ENCODE peak calls at places on chromosomes 1 and 21, in ten cellular contexts. W is HFF-Myc, J is dorsolateral prefrontal cortex, R is brain microvascular endothelial cell, B is GM10248, X is fibroblast of the aortic adventitia, U is suprapubic skin, Z is cardiac fibroblast, L is hepatocyte, Q is AG09319. H is an unnamed sample.

GRCh38 chr1:231807498-231807897 is 180.9 kb downstream of the DISC1 start:
- DNase-seq in W (no peak), J (no peak), R (no peak), B (no peak), X (peak; percentile 55), U (no peak), Z (no peak), L (no peak), Q (no peak), H (no peak)

GRCh38 chr1:155195201-155196102 is 12.2 kb downstream of the THBS3 start:
- DNase-seq in W (no peak), J (no peak), R (no peak), B (no peak), X (peak; percentile 34), U (peak; percentile 76), Z (peak; percentile 22), L (no peak), Q (no peak), H (no peak)

GRCh38 chr1:242467556-242468145 is 56.8 kb downstream of the PLD5 start:
- DNase-seq in W (no peak), J (no peak), R (peak; percentile 48), B (peak; percentile 38), X (peak; percentile 31), U (no peak), Z (peak; percentile 59), L (peak; percentile 80), Q (no peak), H (no peak)

GRCh38 chr1:35568975-35569395 is 4.1 kb upstream of the TFAP2E start:
- DNase-seq in W (peak; percentile 38), J (no peak), R (peak; percentile 74), B (peak; percentile 80), X (peak; percentile 76), U (no peak), Z (peak; percentile 77), L (peak; percentile 81), Q (peak; percentile 11), H (no peak)

GRCh38 chr1:226548281-226549093 is at the start of gene STUM:
- DNase-seq in W (no peak), J (no peak), R (no peak), B (peak; percentile 52), X (no peak), U (no peak), Z (no peak), L (peak; percentile 73), Q (no peak), H (no peak)

GRCh38 chr1:206575165-206575893 is 36.9 kb downstream of the EIF2D start:
- DNase-seq in W (peak; percentile 80), J (no peak), R (peak; percentile 32), B (no peak), X (peak; percentile 89), U (peak; percentile 61), Z (peak; percentile 96), L (peak; percentile 47), Q (peak; percentile 53), H (no peak)

GRCh38 chr1:26828352-26829093 is 2.0 kb downstream of the ZDHHC18 start:
- DNase-seq in W (no peak), J (no peak), R (no peak), B (peak; percentile 42), X (no peak), U (no peak), Z (no peak), L (no peak), Q (no peak), H (no peak)

GRCh38 chr1:42937141-42937696 is 21.4 kb downstream of the SLC2A1 start:
- DNase-seq in W (no peak), J (no peak), R (peak; percentile 38), B (no peak), X (peak; percentile 55), U (peak; percentile 30), Z (peak; percentile 81), L (no peak), Q (no peak), H (no peak)

GRCh38 chr1:213720032-213720431 is 267.7 kb upstream of the PROX1 start:
- DNase-seq in W (no peak), J (no peak), R (no peak), B (no peak), X (no peak), U (no peak), Z (no peak), L (no peak), Q (no peak), H (no peak)

GRCh38 chr1:10790155-10790707 is 6.2 kb downstream of the CASZ1 start:
- DNase-seq in W (no peak), J (no peak), R (no peak), B (no peak), X (no peak), U (no peak), Z (no peak), L (no peak), Q (no peak), H (no peak)

GRCh38 chr1:204377800-204378608 is 18.3 kb upstream of the PLEKHA6 start:
- DNase-seq in W (no peak), J (no peak), R (no peak), B (peak; percentile 69), X (no peak), U (no peak), Z (no peak), L (peak; percentile 76), Q (no peak), H (peak; percentile 79)

GRCh38 chr1:227902641-227902990 is 45.1 kb downstream of the WNT9A start:
- DNase-seq in W (no peak), J (no peak), R (no peak), B (no peak), X (no peak), U (no peak), Z (no peak), L (no peak), Q (no peak), H (no peak)

GRCh38 chr1:227901239-227901905 is 46.4 kb downstream of the WNT9A start:
- DNase-seq in W (no peak), J (peak; percentile 31), R (no peak), B (no peak), X (no peak), U (peak; percentile 49), Z (no peak), L (no peak), Q (no peak), H (no peak)

GRCh38 chr1:227903061-227903521 is 44.6 kb downstream of the WNT9A start:
- DNase-seq in W (no peak), J (no peak), R (no peak), B (no peak), X (no peak), U (no peak), Z (no peak), L (no peak), Q (no peak), H (no peak)

GRCh38 chr1:227900571-227901051 is 47.1 kb downstream of the WNT9A start:
- DNase-seq in W (no peak), J (peak; percentile 37), R (no peak), B (no peak), X (no peak), U (peak; percentile 37), Z (no peak), L (no peak), Q (no peak), H (no peak)

DNA sequence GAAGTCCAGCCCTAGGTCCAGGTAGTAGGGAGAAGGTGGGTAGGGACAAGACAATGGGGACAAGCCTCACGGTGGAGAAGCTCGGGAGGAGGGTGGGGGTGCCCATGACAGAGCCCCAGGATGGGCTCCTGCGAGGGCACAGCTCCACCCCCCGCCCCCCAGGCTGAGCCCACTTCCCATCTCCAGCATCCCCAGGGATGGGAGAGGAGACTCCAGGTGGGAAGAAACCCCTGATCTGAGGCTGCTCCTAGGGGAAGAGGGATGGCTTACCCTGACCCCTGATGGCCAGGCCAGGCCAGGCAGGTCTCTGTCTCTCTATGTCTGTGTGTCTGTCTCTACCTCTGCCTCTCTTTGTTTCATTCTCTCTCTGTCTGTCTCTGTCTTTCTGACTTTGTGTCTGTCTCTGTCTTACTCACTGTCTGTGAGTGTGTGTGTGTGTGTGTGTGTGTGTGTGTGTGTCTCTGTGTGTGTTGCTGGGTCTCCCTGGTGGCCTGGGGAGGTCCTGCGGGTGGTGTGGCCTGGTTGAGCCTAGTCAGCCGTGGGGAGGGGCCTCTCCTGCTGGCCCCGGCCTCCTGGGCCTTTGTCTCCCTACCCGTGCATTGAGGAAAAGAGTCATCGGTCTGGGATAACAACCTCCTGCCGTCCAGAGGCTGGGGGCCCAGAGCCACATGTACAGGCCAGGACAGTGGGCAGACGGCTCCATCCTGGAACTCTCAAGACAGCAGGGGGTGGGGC is 45.7 kb downstream of the WNT9A start:
- DNase-seq in W (no peak), J (no peak), R (peak; percentile 52), B (no peak), X (no peak), U (peak; percentile 58), Z (peak; percentile 38), L (no peak), Q (no peak), H (no peak)
- TF ChIP-seq CTCF in W (peak; percentile 37), J (no peak), R (peak; percentile 13), B (no peak), X (no peak), U (no peak), Z (no peak), L (no peak), Q (no peak), H (no peak)

DNA sequence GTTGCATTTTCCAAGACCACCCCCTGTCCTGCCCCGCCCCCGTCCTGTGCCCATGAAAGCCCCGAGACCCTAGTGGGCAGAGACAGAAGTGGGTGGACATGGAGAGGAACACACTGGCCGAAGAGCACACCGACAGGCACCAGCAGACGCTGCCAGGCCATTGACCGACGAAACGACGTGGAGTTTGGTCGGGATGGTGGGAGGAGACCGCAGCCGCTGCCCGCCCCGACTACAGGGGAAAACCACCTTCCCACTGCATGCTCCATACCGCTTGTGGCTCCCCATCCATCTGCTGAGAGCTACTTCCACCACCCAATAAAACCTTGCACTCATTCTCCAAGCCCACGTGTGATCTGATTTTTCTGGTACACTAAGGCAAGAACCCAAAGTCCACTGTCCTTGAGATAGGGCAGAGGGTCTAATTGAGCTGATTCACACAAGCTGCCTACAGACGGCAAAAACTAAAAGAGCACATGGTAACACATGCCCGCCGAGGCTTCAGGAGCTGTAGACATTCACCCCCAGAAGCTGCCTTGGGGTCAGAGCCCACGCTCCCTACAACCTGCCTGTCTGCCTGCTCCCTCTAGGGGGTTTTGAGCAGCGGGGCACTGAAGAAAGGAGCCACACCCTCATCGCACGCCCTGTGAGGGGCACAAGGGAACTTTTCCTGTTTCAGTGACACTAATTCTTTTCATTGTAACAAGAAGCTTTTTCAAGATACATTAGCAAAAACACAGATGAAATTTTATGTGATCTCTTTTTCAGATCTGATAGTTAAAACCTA is 81.2 kb upstream of the RAB3GAP2 start:
- DNase-seq in W (no peak), J (no peak), R (no peak), B (no peak), X (no peak), U (no peak), Z (no peak), L (no peak), Q (no peak), H (no peak)
- TF ChIP-seq CTCF in W (peak; percentile 12), J (no peak), R (no peak), B (no peak), X (peak; percentile 7), U (no peak), Z (no peak), L (no peak), Q (no peak), H (peak; percentile 45)

GRCh38 chr21:18204931-18205330 is 39.7 kb upstream of the CHODL start:
- DNase-seq in W (no peak), J (no peak), R (no peak), B (no peak), X (no peak), U (no peak), Z (no peak), L (no peak), Q (no peak), H (no peak)
- TF ChIP-seq CTCF in W (no peak), J (no peak), R (no peak), B (no peak), X (no peak), U (no peak), Z (no peak), L (no peak), Q (no peak), H (no peak)

GRCh38 chr1:24074817-24075725 is 36.9 kb downstream of the MYOM3 start:
- DNase-seq in W (no peak), J (no peak), R (no peak), B (no peak), X (no peak), U (no peak), Z (no peak), L (no peak), Q (no peak), H (no peak)
- TF ChIP-seq CTCF in W (no peak), J (no peak), R (no peak), B (no peak), X (no peak), U (no peak), Z (no peak), L (no peak), Q (no peak), H (no peak)